ENCODE peak calls at places on chromosomes 7 and 10, in six cellular contexts. W, D, F, V, U and T are unnamed samples.

GRCh38 chr10:6071181-6072175 is 9.3 kb upstream of the IL2RA start:
- DNase-seq in W (no peak), V (no peak), F (no peak), D (no peak), U (no peak), T (no peak)

GRCh38 chr10:5527332-5528200 is 2.8 kb downstream of the CALML3 start:
- DNase-seq in V (no peak), W (no peak), D (peak), U (no peak), F (no peak), T (no peak)

GRCh38 chr10:25177093-25177753 is 2.4 kb downstream of the GPR158 start:
- DNase-seq in F (no peak), V (no peak), W (no peak), U (no peak), D (no peak), T (no peak)

GRCh38 chr7:68207676-68208075 is 1211.0 kb downstream of the TYW1 start:
- DNase-seq in V (no peak), W (no peak), F (no peak), D (no peak), U (no peak), T (no peak)

GRCh38 chr7:148242271-148242801 is 348.2 kb upstream of the C7orf33 start:
- DNase-seq in D (peak), F (no peak), W (no peak), V (no peak), U (no peak), T (no peak)

GRCh38 chr10:63668081-63668480 is 146.9 kb downstream of the REEP3 start:
- DNase-seq in V (no peak), F (no peak), W (no peak), U (no peak), D (no peak), T (no peak)

GRCh38 chr10:70779685-70780369 is 5.3 kb downstream of the TBATA start:
- DNase-seq in F (no peak), D (peak), W (no peak), U (no peak), V (no peak), T (no peak)

GRCh38 chr7:117110480-117111315 is 157.4 kb downstream of the ST7 start:
- DNase-seq in U (peak), W (peak), F (peak), D (no peak), V (no peak), T (peak)

GRCh38 chr7:32462966-32463365 is 27.2 kb downstream of the LSM5 start:
- DNase-seq in F (no peak), D (no peak), V (no peak), U (no peak), W (no peak), T (no peak)

GRCh38 chr10:110357252-110357780 is 52.6 kb upstream of the SMNDC1 start:
- DNase-seq in F (no peak), D (no peak), U (no peak), V (no peak), W (peak), T (peak)

GRCh38 chr7:150668472-150668911 is 17.0 kb upstream of the GIMAP2 start:
- DNase-seq in F (no peak), V (no peak), D (no peak), U (no peak), W (peak), T (peak)

GRCh38 chr10:2543974-2544373 is 523.4 kb upstream of the PFKP start:
- DNase-seq in V (no peak), W (no peak), F (no peak), D (no peak), U (no peak), T (no peak)

GRCh38 chr10:74543276-74543675 is 283.1 kb upstream of the KAT6B start:
- DNase-seq in U (no peak), V (no peak), W (no peak), D (no peak), F (no peak), T (no peak)